ENCODE peak calls at places on chromosomes 6 and 20, in nine cellular contexts. U, F, X, M, O, G, Q, R and T are unnamed samples.
A peak's percentile ranks its signal among the peaks of the same experiment; 100 is the strongest.

GRCh38 chr6:35177139-35177538 is 36.0 kb upstream of the TCP11 start:
- DNase-seq in F (no peak), U (no peak), X (no peak), R (no peak), G (no peak), Q (no peak), O (no peak), M (no peak), T (no peak)

GRCh38 chr20:5056801-5057599 is 55.7 kb upstream of the SLC23A2 start:
- DNase-seq in G (peak; percentile 56), F (peak; percentile 39), X (peak; percentile 96), R (peak; percentile 64), U (peak; percentile 19), M (peak; percentile 41), O (peak; percentile 46), Q (peak; percentile 74), T (no peak)

GRCh38 chr6:23775127-23775526 is 350.9 kb upstream of the NRSN1 start:
- DNase-seq in X (no peak), U (no peak), F (no peak), O (no peak), G (no peak), Q (no peak), M (no peak), R (no peak), T (no peak)

GRCh38 chr20:10427060-10427692 is 6.8 kb downstream of the MKKS start:
- DNase-seq in O (peak; percentile 74), M (peak; percentile 34), F (peak; percentile 49), U (no peak), X (peak; percentile 77), R (peak; percentile 65), Q (no peak), G (no peak), T (peak; percentile 76)

GRCh38 chr6:13579911-13580310 is 5.5 kb downstream of the SIRT5 start:
- DNase-seq in X (no peak), Q (no peak), G (no peak), F (no peak), M (no peak), O (no peak), R (no peak), U (no peak), T (no peak)

GRCh38 chr20:24747015-24747712 is 201.9 kb upstream of the CST7 start:
- DNase-seq in Q (no peak), F (no peak), X (no peak), G (no peak), O (no peak), M (no peak), R (peak; percentile 48), U (no peak), T (no peak)

GRCh38 chr6:11575408-11576033 is 38.0 kb downstream of the TMEM170B start:
- DNase-seq in F (no peak), M (peak; percentile 63), R (peak; percentile 70), O (peak; percentile 84), G (no peak), X (peak; percentile 74), U (no peak), Q (peak; percentile 46), T (peak; percentile 87)

GRCh38 chr6:49849121-49849907 is 17.0 kb downstream of the CRISP1 start:
- DNase-seq in R (peak; percentile 71), Q (peak; percentile 20), G (no peak), M (no peak), X (peak; percentile 48), O (peak; percentile 55), F (no peak), U (no peak), T (peak; percentile 85)

GRCh38 chr20:54208492-54209044 is 681 bp downstream of the PFDN4 start:
- DNase-seq in X (peak; percentile 54), G (no peak), F (no peak), U (no peak), Q (peak; percentile 31), R (peak; percentile 42), M (no peak), O (peak; percentile 63), T (peak; percentile 54)

GRCh38 chr20:1102016-1102415 is 16.4 kb upstream of the PSMF1 start:
- DNase-seq in G (no peak), Q (no peak), U (no peak), R (no peak), M (no peak), F (no peak), X (no peak), O (no peak), T (no peak)

GRCh38 chr6:17945111-17945510 is 42.3 kb downstream of the KIF13A start:
- DNase-seq in X (peak; percentile 54), Q (no peak), U (no peak), M (no peak), G (no peak), O (peak; percentile 44), F (no peak), R (no peak), T (no peak)

GRCh38 chr6:109240370-109241084 is 141.7 kb downstream of the CD164 start:
- DNase-seq in F (no peak), X (no peak), G (no peak), M (no peak), O (no peak), U (no peak), R (no peak), Q (no peak), T (no peak)

GRCh38 chr6:5726976-5727718 is 279.6 kb downstream of the NRN1 start:
- DNase-seq in F (no peak), R (no peak), X (peak; percentile 80), Q (no peak), O (peak; percentile 21), M (no peak), G (no peak), U (no peak), T (no peak)

GRCh38 chr6:142207265-142207877 is 60.3 kb downstream of the VTA1 start:
- DNase-seq in X (peak; percentile 53), Q (no peak), F (peak; percentile 16), U (no peak), G (no peak), R (peak; percentile 83), O (peak; percentile 64), M (peak; percentile 59), T (peak; percentile 51)

GRCh38 chr6:169146536-169146935 is 107.1 kb downstream of the THBS2 start:
- DNase-seq in Q (no peak), U (no peak), R (no peak), G (no peak), F (no peak), O (no peak), M (no peak), X (no peak), T (no peak)

GRCh38 chr20:57266251-57267157 is at the start of gene BMP7:
- DNase-seq in X (no peak), M (peak; percentile 69), R (peak; percentile 90), O (no peak), Q (no peak), F (no peak), U (no peak), G (no peak), T (peak; percentile 62)

GRCh38 chr20:21378259-21378658 is 19.1 kb downstream of the NKX2-4 start:
- DNase-seq in Q (no peak), O (no peak), R (no peak), F (no peak), M (no peak), G (no peak), X (no peak), U (no peak), T (no peak)

GRCh38 chr6:139161817-139162284 is 27.0 kb downstream of the HECA start:
- DNase-seq in Q (peak; percentile 82), G (peak; percentile 20), F (no peak), U (no peak), M (no peak), O (no peak), X (peak; percentile 24), R (no peak), T (no peak)

GRCh38 chr20:19701449-19701848 is 56.6 kb upstream of the RIN2 start:
- DNase-seq in X (no peak), R (no peak), F (no peak), O (no peak), Q (no peak), M (no peak), G (no peak), U (no peak), T (no peak)

GRCh38 chr20:59583428-59584277 is 20.7 kb upstream of the PHACTR3 start:
- DNase-seq in U (no peak), R (no peak), X (peak; percentile 44), Q (no peak), G (no peak), O (no peak), F (peak; percentile 74), M (no peak), T (no peak)

GRCh38 chr20:62887147-62887859 is 25.7 kb upstream of the TCFL5 start:
- DNase-seq in X (peak; percentile 98), U (no peak), Q (no peak), O (peak; percentile 96), F (peak; percentile 66), R (peak; percentile 47), G (no peak), M (no peak), T (peak; percentile 82)

GRCh38 chr6:15329154-15329781 is 83.4 kb downstream of the JARID2 start:
- DNase-seq in G (no peak), X (peak; percentile 93), R (peak; percentile 62), F (no peak), M (no peak), U (no peak), Q (no peak), O (peak; percentile 95), T (no peak)

GRCh38 chr6:45557454-45557853 is 179.7 kb upstream of the SUPT3H start:
- DNase-seq in G (no peak), M (no peak), X (no peak), O (no peak), R (no peak), U (no peak), Q (no peak), F (no peak), T (no peak)

GRCh38 chr6:149840345-149841075 is 23.6 kb downstream of the LRP11 start:
- DNase-seq in X (peak; percentile 91), G (no peak), M (peak; percentile 79), Q (peak; percentile 69), F (peak; percentile 87), U (peak; percentile 68), R (peak; percentile 98), O (peak; percentile 92), T (peak; percentile 80)

GRCh38 chr20:37471741-37472235 is 49.3 kb upstream of the NNAT start:
- DNase-seq in M (no peak), X (no peak), G (no peak), F (no peak), R (no peak), O (no peak), Q (no peak), U (no peak), T (no peak)

GRCh38 chr6:43835872-43836419 is 65.9 kb downstream of the VEGFA start:
- DNase-seq in Q (no peak), O (peak; percentile 78), R (no peak), U (no peak), M (no peak), G (no peak), X (no peak), F (no peak), T (no peak)

GRCh38 chr20:58634121-58634817 is 16.8 kb upstream of the STX16 start:
- DNase-seq in G (no peak), M (no peak), Q (peak; percentile 65), F (no peak), O (peak; percentile 92), R (no peak), X (no peak), U (no peak), T (no peak)

GRCh38 chr6:158654498-158654897 is 4.6 kb downstream of the SYTL3 start:
- DNase-seq in M (no peak), U (peak; percentile 90), O (peak; percentile 94), F (peak; percentile 82), Q (no peak), X (peak; percentile 97), G (no peak), R (peak; percentile 69), T (peak; percentile 64)

GRCh38 chr6:165605182-165605875 is 57.7 kb downstream of the PDE10A start:
- DNase-seq in Q (no peak), X (no peak), R (no peak), G (no peak), F (no peak), U (no peak), M (no peak), O (no peak), T (no peak)